ENCODE peak calls at places on chromosomes 12 and 14, in seven cellular contexts. P is CD8-positive, alpha-beta T cell; G is upper lobe of right lung; N is suprapubic skin; J is right lobe of liver; X is ovary; O is endothelial cell of umbilical vein. D is an unnamed sample. For H3K27me3, the result is how much of the 10 kb centered on the place peaks cover.

GRCh38 chr12:31965090-31965489 is 5.9 kb downstream of the RESF1 start:
- DNase-seq in P (no peak), G (no peak), N (no peak), J (no peak), X (no peak), O (no peak), D (no peak)

GRCh38 chr14:104246401-104247335 is 108.3 kb downstream of the KIF26A start:
- DNase-seq in P (no peak), G (peak), N (peak), J (no peak), X (peak), O (no peak), D (no peak)

GRCh38 chr14:81256289-81256960 is 35.7 kb upstream of the GTF2A1 start:
- DNase-seq in P (no peak), G (no peak), N (no peak), J (no peak), X (no peak), O (no peak), D (no peak)

GRCh38 chr12:84756961-84757360 is 155.6 kb downstream of the SLC6A15 start:
- DNase-seq in P (no peak), G (no peak), N (no peak), J (no peak), X (no peak), O (no peak), D (no peak)

GRCh38 chr12:84763112-84763511 is 149.5 kb downstream of the SLC6A15 start:
- DNase-seq in P (no peak), G (no peak), N (no peak), J (no peak), X (no peak), O (no peak), D (no peak)

GRCh38 chr14:101360045-101360931 is 201.0 kb upstream of the DIO3 start:
- DNase-seq in P (no peak), G (no peak), N (peak), J (no peak), X (peak), O (no peak), D (no peak)

GRCh38 chr12:6917491-6918231 is 3.3 kb downstream of the ENO2 start:
- DNase-seq in P (no peak), G (no peak), N (no peak), J (no peak), X (no peak), O (no peak), D (no peak)

GRCh38 chr12:49568442-49568776 is 467 bp upstream of the MCRS1 start:
- DNase-seq in P (no peak), G (no peak), N (no peak), J (no peak), X (no peak), O (no peak), D (no peak)

DNA sequence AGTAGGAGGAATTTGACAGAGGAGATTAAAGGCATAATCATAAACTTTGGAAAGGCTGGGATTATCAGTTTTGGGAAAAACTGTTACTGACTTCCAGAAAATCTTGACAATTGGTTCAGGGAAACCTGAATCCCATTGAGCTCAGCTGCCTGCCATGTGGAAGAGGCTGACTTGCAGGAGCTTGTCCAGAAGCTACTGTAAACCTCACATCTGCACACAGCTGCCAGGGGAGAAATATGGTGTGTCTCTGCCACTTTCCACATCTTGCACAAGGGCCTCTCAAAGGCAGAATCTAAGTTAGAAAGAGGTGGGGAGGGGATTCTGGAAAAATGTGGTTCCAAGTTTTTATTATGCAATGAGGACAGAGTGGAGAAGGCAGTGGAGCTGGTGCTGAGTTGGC is 8.7 kb upstream of the BHLHE41 start:
- DNase-seq in P (no peak), G (no peak), N (no peak), J (no peak), X (no peak), O (no peak), D (no peak)
- H3K27me3 ChIP-seq in P (under half), G (under half), N (under half), J (under half), X (under half), O (under half), D (under half)

DNA sequence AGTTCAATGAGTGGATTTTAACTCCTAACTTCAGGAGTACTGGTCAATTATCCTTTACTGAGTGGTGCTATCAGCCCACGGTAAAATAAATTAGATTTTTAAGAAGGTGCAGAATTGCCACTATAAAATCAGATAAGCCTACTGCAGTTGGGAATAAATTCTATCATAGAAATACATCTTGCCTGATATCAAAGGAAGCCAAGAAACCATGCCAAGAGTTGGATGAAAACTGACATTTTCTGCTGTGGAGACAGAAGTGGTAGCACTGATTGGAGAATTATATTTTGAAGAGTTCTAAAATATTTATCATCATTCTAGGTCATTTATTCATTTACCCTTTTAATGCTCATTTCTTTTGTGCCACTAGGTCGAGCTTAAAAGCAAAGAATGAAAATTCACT is 465.1 kb downstream of the APAF1 start:
- DNase-seq in P (no peak), G (no peak), N (no peak), J (no peak), X (no peak), O (no peak), D (no peak)
- TF ChIP-seq CTCF in P (no peak), G (no peak), N (no peak), J (no peak), X (no peak), O (no peak), D (no peak)

GRCh38 chr14:74395094-74395493 is 30.9 kb downstream of the SYNDIG1L start:
- DNase-seq in P (no peak), G (no peak), N (no peak), J (no peak), X (no peak), O (no peak), D (no peak)
- H3K27me3 ChIP-seq in P (under half), G (under half), N (under half), J (under half), X (under half), O (under half), D (under half)

GRCh38 chr12:53804429-53804828 is 52.6 kb upstream of the CISTR start:
- DNase-seq in P (no peak), G (no peak), N (no peak), J (no peak), X (no peak), O (no peak), D (no peak)
- TF ChIP-seq CTCF in P (no peak), G (no peak), N (no peak), J (no peak), X (no peak), O (no peak), D (no peak)

GRCh38 chr12:132481345-132481744 is 8.6 kb upstream of the FBRSL1 start:
- DNase-seq in P (no peak), G (no peak), N (no peak), J (no peak), X (no peak), O (no peak), D (no peak)

GRCh38 chr12:132479291-132479690 is 10.7 kb upstream of the FBRSL1 start:
- DNase-seq in P (no peak), G (no peak), N (no peak), J (no peak), X (peak), O (no peak), D (no peak)

GRCh38 chr12:132480620-132481132 is 9.3 kb upstream of the FBRSL1 start:
- DNase-seq in P (no peak), G (no peak), N (no peak), J (no peak), X (peak), O (no peak), D (no peak)

GRCh38 chr12:132478845-132479244 is 11.1 kb upstream of the FBRSL1 start:
- DNase-seq in P (no peak), G (no peak), N (no peak), J (no peak), X (peak), O (no peak), D (no peak)

DNA sequence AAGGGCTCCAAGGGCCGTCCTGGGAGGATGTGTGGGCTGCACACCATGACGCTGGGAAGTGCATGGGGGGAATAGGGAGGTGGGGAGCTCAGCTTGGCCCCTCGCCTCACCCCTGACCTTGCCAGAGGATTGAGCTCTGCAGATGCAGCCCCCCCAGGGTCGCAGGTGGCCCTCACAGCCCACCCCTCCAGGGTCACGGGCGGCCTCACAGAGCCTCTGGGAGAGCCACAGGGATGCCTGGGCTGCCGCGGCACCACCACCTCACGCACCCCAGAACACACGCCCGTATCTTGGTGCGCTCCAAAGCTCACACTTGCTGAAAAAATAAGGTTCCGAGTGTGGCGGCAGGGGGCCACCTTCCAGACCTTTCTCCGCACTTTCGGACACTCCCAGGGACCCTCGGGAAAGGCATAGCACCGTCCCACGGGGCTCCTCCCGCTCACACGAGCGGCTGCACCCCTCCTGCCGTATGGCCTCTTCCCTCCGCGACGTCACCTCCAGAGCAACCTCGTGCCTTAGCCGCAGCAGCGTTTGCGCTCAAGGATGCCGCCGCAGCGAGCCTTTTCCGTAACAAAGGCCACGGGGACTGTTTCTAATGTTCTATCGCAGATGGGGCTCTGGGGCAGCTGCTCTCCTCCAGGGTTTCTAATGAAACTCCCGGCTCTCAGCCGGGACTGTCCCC is 9.9 kb upstream of the FBRSL1 start:
- DNase-seq in P (no peak), G (no peak), N (no peak), J (no peak), X (peak), O (no peak), D (no peak)
- H3K27me3 ChIP-seq in P (under half), G (under half), N (under half), J (under half), X (under half), O (under half), D (under half)

GRCh38 chr12:24845615-24846014 is 103.3 kb downstream of the BCAT1 start:
- DNase-seq in P (no peak), G (no peak), N (no peak), J (no peak), X (no peak), O (no peak), D (no peak)

GRCh38 chr12:24838531-24838950 is 110.4 kb downstream of the BCAT1 start:
- DNase-seq in P (no peak), G (no peak), N (no peak), J (no peak), X (peak), O (no peak), D (no peak)

GRCh38 chr12:24835377-24835776 is 113.5 kb downstream of the BCAT1 start:
- DNase-seq in P (no peak), G (no peak), N (no peak), J (no peak), X (no peak), O (no peak), D (no peak)

GRCh38 chr12:24839268-24839791 is 109.6 kb downstream of the BCAT1 start:
- DNase-seq in P (no peak), G (no peak), N (no peak), J (no peak), X (no peak), O (no peak), D (no peak)

DNA sequence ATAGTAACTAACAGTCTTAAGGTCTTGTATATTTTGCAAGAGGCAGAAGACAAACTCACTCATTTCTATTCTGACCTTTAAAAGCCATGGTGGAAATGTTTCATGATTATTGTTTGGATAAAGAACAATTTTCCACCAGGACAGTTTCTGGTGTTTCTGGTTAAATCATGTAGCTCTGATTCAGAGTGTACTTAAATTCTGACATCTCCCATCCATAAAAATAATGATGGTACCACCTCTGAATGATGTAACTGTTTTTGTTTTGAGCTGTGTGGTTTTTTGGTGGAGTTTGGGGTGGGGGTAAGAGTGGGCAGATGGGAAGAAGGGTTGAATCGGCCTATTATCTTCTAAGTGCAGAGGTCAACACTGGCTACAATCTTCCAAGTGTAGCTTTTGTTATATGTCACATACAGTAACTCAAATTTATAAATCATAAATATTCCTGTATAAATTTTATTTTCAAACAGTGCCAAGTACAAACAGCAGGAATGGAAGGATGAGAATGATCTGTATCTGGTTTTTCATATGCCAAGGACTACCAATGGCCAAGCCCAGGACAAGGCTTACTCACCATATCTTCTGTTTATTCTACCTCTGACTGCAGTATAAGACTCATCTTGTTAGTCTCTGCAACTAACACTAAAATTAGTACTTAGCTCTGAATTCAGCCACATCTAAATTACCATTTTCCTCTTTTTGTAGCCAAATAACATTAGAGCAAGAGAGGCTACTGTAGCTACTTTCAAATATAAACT is 108.7 kb downstream of the BCAT1 start:
- DNase-seq in P (no peak), G (no peak), N (no peak), J (no peak), X (no peak), O (no peak), D (no peak)
- TF ChIP-seq CTCF in P (no peak), G (no peak), N (no peak), J (no peak), X (no peak), O (no peak), D (no peak)